ENCODE peak calls at places on chromosome X, in six cellular contexts. M is Calu3; H is fibroblast of the aortic adventitia; N is NCI-H2081; R is left ventricle myocardium superior; I is CD8-positive, alpha-beta memory T cell. W is an unnamed sample.

GRCh38 chrX:46953597-46953996 is 41.4 kb downstream of the JADE3 start:
- DNase-seq in M (no peak), N (no peak), H (peak), R (no peak), I (no peak), W (no peak)

GRCh38 chrX:149274516-149275105 is 230.5 kb downstream of the IDS start:
- DNase-seq in N (no peak), M (no peak), R (no peak), I (no peak), H (peak), W (no peak)

GRCh38 chrX:74535633-74536141 is 78.7 kb downstream of the RLIM start:
- DNase-seq in N (peak), H (peak), I (peak), M (peak), R (peak), W (peak)

GRCh38 chrX:40371376-40371775 is 209.4 kb upstream of the ATP6AP2 start:
- DNase-seq in M (no peak), R (no peak), I (no peak), N (no peak), H (no peak), W (no peak)

GRCh38 chrX:73922856-73923429 is 359.9 kb downstream of the CHIC1 start:
- DNase-seq in I (no peak), M (no peak), N (no peak), H (peak), R (no peak), W (no peak)

GRCh38 chrX:68708503-68709290 is 61.2 kb downstream of the STARD8 start:
- DNase-seq in R (no peak), H (no peak), N (no peak), M (no peak), I (no peak), W (no peak)

GRCh38 chrX:24113161-24113560 is 36.4 kb upstream of the ZFX start:
- DNase-seq in M (no peak), R (no peak), H (peak), N (no peak), I (no peak), W (no peak)

GRCh38 chrX:104482757-104483156 is 83.2 kb upstream of the IL1RAPL2 start:
- DNase-seq in H (no peak), R (no peak), M (no peak), N (no peak), I (no peak), W (no peak)

GRCh38 chrX:42246814-42247213 is 323.5 kb upstream of the CASK start:
- DNase-seq in M (peak), I (no peak), N (no peak), R (no peak), H (peak), W (no peak)

GRCh38 chrX:24243692-24244091 is 70.2 kb downstream of the SUPT20HL2 start:
- DNase-seq in M (no peak), I (no peak), N (no peak), H (peak), R (no peak), W (no peak)

GRCh38 chrX:139680356-139680755 is 27.6 kb downstream of the MCF2 start:
- DNase-seq in H (no peak), I (no peak), N (no peak), R (no peak), M (no peak), W (no peak)

GRCh38 chrX:72554448-72555140 is 18.0 kb downstream of the HDAC8 start:
- DNase-seq in R (no peak), H (no peak), N (no peak), I (no peak), M (peak), W (no peak)

GRCh38 chrX:257681-258289 is 23.4 kb upstream of the PLCXD1 start:
- DNase-seq in M (no peak), N (no peak), H (no peak), I (no peak), R (no peak), W (no peak)

GRCh38 chrX:13036896-13037295 is 7.5 kb downstream of the FAM9C start:
- DNase-seq in R (no peak), M (no peak), I (no peak), N (no peak), H (no peak), W (no peak)

GRCh38 chrX:44010626-44011025 is 37.4 kb upstream of the NDP start:
- DNase-seq in N (no peak), I (no peak), M (no peak), R (no peak), H (no peak), W (no peak)

GRCh38 chrX:24242649-24243556 is 71.0 kb downstream of the SUPT20HL2 start:
- DNase-seq in R (peak), M (no peak), H (peak), I (no peak), N (no peak), W (no peak)

GRCh38 chrX:19017271-19017670 is 33.4 kb upstream of the PHKA2 start:
- DNase-seq in M (peak), R (no peak), N (peak), I (no peak), H (peak), W (no peak)

GRCh38 chrX:154068560-154068959 is 29.0 kb downstream of the MECP2 start:
- DNase-seq in R (no peak), N (no peak), H (no peak), M (no peak), I (no peak), W (no peak)

GRCh38 chrX:46653482-46653881 is 79.9 kb downstream of the CHST7 start:
- DNase-seq in N (no peak), R (no peak), M (peak), I (no peak), H (no peak), W (no peak)

GRCh38 chrX:9829308-9830267 is 43.4 kb downstream of the SHROOM2 start:
- DNase-seq in R (no peak), N (no peak), M (peak), I (no peak), H (no peak), W (no peak)

GRCh38 chrX:46791927-46792825 is 33.3 kb upstream of the SLC9A7 start:
- DNase-seq in M (peak), R (no peak), I (no peak), H (peak), N (peak), W (no peak)